ENCODE peak calls at places on chromosomes 3 and 15, in nine cellular contexts. Q, M, S, J, T, K, W, L and D are unnamed samples.

GRCh38 chr3:40649346-40649745 is 124.6 kb downstream of the ZNF621 start:
- DNase-seq in Q (no peak), M (no peak), S (no peak), J (no peak), T (no peak), K (no peak), W (no peak), L (no peak), D (no peak)

GRCh38 chr3:129162729-129163579 is 2.1 kb upstream of the ISY1 start:
- DNase-seq in Q (peak), M (no peak), S (no peak), J (no peak), T (no peak), K (no peak), W (peak), L (no peak), D (no peak)

GRCh38 chr3:10242182-10243065 is 5.8 kb upstream of the TATDN2 start:
- DNase-seq in Q (peak), M (no peak), S (peak), J (no peak), T (no peak), K (peak), W (peak), L (no peak), D (no peak)

GRCh38 chr15:45186771-45187577 is 792 bp downstream of the SHF start:
- DNase-seq in Q (no peak), M (no peak), S (no peak), J (peak), T (peak), K (no peak), W (no peak), L (peak), D (no peak)

GRCh38 chr3:9067352-9067975 is 104.2 kb upstream of the RAD18 start:
- DNase-seq in Q (peak), M (no peak), S (peak), J (peak), T (peak), K (no peak), W (peak), L (peak), D (peak)

GRCh38 chr3:170437151-170437550 is 18.5 kb downstream of the CLDN11 start:
- DNase-seq in Q (no peak), M (no peak), S (no peak), J (no peak), T (no peak), K (no peak), W (no peak), L (no peak), D (no peak)

GRCh38 chr3:173993299-173993698 is 595.8 kb downstream of the NLGN1 start:
- DNase-seq in Q (no peak), M (no peak), S (peak), J (no peak), T (no peak), K (peak), W (peak), L (no peak), D (no peak)

GRCh38 chr3:184601576-184602405 is 40.2 kb downstream of the EPHB3 start:
- DNase-seq in Q (no peak), M (no peak), S (no peak), J (no peak), T (no peak), K (no peak), W (no peak), L (no peak), D (no peak)

GRCh38 chr3:45443459-45443858 is 55.1 kb downstream of the LARS2 start:
- DNase-seq in Q (no peak), M (no peak), S (no peak), J (no peak), T (no peak), K (no peak), W (no peak), L (no peak), D (no peak)

GRCh38 chr3:46998121-46998851 is 18.8 kb downstream of the NBEAL2 start:
- DNase-seq in Q (peak), M (peak), S (peak), J (no peak), T (peak), K (no peak), W (peak), L (peak), D (peak)

GRCh38 chr3:52798978-52799476 is 4.4 kb downstream of the ITIH3 start:
- DNase-seq in Q (peak), M (no peak), S (no peak), J (no peak), T (peak), K (no peak), W (peak), L (peak), D (no peak)

GRCh38 chr15:35692256-35692867 is 146.4 kb upstream of the DPH6 start:
- DNase-seq in Q (no peak), M (no peak), S (no peak), J (no peak), T (no peak), K (no peak), W (no peak), L (no peak), D (no peak)

GRCh38 chr3:115513411-115513800 is 109.9 kb upstream of the GAP43 start:
- DNase-seq in Q (no peak), M (no peak), S (no peak), J (no peak), T (no peak), K (no peak), W (no peak), L (no peak), D (no peak)

GRCh38 chr3:127450331-127450730 is 140.2 kb downstream of the TPRA1 start:
- DNase-seq in Q (no peak), M (peak), S (no peak), J (no peak), T (peak), K (no peak), W (no peak), L (no peak), D (peak)

GRCh38 chr15:85305050-85305449 is 75.4 kb upstream of the AKAP13 start:
- DNase-seq in Q (no peak), M (no peak), S (no peak), J (no peak), T (no peak), K (no peak), W (no peak), L (no peak), D (no peak)

GRCh38 chr15:68644088-68644904 is 65.5 kb downstream of the CORO2B start:
- DNase-seq in Q (no peak), M (peak), S (no peak), J (no peak), T (no peak), K (peak), W (no peak), L (no peak), D (no peak)

GRCh38 chr15:28943146-28943545 is 57.4 kb downstream of the APBA2 start:
- DNase-seq in Q (no peak), M (no peak), S (no peak), J (no peak), T (no peak), K (no peak), W (no peak), L (no peak), D (peak)

GRCh38 chr3:13835246-13835645 is 44.6 kb downstream of the WNT7A start:
- DNase-seq in Q (no peak), M (no peak), S (no peak), J (no peak), T (no peak), K (no peak), W (no peak), L (no peak), D (no peak)

GRCh38 chr3:111735271-111735758 is 123.8 kb upstream of the PHLDB2 start:
- DNase-seq in Q (no peak), M (no peak), S (peak), J (no peak), T (no peak), K (peak), W (no peak), L (no peak), D (no peak)

GRCh38 chr3:98188553-98188952 is 22.1 kb downstream of the OR5H15 start:
- DNase-seq in Q (peak), M (no peak), S (no peak), J (no peak), T (peak), K (no peak), W (peak), L (no peak), D (no peak)

GRCh38 chr3:104763007-104763406 is 603.7 kb upstream of the ALCAM start:
- DNase-seq in Q (no peak), M (no peak), S (no peak), J (peak), T (no peak), K (no peak), W (no peak), L (no peak), D (no peak)
- TF ChIP-seq CTCF in Q (no peak), M (no peak), S (no peak), J (no peak), T (no peak), K (no peak), W (no peak), L (no peak), D (no peak)

DNA sequence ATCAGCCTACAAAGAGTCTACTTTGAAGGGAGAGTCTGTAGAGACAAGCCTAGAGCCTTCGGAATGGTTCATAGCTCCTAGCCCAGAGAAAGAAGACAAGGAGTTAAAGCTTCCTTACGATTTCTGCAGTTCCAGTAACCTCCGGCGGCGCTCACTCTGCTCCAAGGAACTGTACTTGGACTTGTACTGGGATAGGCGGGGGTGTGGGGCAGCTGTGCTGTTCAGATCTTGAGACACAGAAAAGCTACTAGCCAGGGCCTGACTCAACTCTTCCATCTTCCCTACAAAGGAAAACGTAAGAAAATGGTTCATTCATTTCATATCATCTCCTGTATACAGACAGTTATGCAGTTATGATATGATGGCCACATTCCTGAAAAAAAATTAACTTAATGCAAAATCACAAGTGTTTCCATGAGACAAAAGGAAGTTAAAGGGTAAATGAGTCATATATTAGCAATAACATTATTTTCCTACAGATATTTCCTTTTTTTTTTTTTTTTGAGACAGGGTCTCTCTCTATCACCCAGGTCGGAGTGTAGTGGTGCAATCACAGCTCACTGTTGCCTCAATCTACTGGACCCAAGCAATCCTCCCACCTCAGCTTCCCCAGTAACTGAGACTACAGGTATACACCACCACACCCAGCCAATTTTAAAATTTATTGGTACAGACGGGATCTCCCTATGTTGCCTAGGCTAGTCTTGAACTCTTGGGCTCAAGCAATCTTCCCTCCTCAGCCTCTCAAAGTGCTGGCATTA is 4.6 kb downstream of the SNUPN start:
- DNase-seq in Q (no peak), M (peak), S (no peak), J (peak), T (no peak), K (peak), W (no peak), L (no peak), D (no peak)
- TF ChIP-seq CTCF in Q (no peak), M (peak), S (no peak), J (peak), T (no peak), K (peak), W (no peak), L (no peak), D (no peak)

GRCh38 chr3:133895208-133896001 is at the start of gene RAB6B:
- DNase-seq in Q (no peak), M (peak), S (no peak), J (no peak), T (peak), K (no peak), W (peak), L (peak), D (peak)
- TF ChIP-seq CTCF in Q (no peak), M (no peak), S (no peak), J (no peak), T (no peak), K (no peak), W (no peak), L (no peak), D (no peak)

GRCh38 chr3:36944012-36944640 is 728 bp downstream of the TRANK1 start:
- DNase-seq in Q (peak), M (peak), S (no peak), J (peak), T (peak), K (no peak), W (peak), L (peak), D (peak)
- TF ChIP-seq CTCF in Q (no peak), M (peak), S (peak), J (no peak), T (no peak), K (peak), W (no peak), L (no peak), D (no peak)

DNA sequence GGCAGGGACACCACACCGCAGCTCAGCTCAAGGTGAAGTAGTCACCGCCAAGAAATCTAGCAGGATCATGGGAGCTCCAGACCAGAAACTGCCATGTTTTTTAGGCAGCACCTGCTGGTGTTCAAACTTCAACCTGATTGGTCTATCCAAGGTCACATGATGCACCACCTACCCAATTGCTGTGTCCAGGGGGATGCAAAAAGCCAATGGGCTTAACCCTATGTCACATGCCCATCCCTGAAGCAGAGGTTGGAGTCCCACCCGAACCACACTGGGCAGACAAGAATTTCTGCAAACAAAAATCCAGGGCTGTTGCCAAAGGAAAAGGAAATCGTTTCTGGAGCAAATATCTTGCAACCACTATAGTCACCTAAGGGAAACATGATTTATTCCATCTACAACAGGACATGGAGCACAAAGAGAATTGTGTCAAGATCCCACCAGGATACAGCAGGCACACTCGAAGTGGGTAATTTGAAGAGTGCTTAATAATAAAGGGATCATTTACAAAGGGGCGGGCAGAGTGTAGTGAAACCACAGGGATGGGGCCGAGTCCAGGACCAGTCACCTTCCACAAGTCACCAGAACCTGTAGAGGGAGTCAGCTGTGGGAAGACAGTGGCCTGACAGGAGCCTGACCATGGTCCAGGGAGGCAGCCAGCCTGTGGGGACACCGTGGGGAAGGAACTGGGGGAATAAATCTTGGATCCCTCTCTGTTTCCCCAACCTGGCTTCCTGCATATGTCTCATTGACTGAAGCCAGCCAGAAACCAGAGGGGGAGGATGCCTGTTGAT is 34.2 kb upstream of the TSEN2 start:
- DNase-seq in Q (no peak), M (no peak), S (no peak), J (no peak), T (no peak), K (no peak), W (no peak), L (no peak), D (peak)
- TF ChIP-seq CTCF in Q (no peak), M (no peak), S (no peak), J (no peak), T (no peak), K (no peak), W (no peak), L (no peak), D (no peak)

GRCh38 chr3:49972656-49973055 is 32.7 kb downstream of the RBM6 start:
- DNase-seq in Q (no peak), M (no peak), S (no peak), J (no peak), T (no peak), K (no peak), W (no peak), L (no peak), D (no peak)

DNA sequence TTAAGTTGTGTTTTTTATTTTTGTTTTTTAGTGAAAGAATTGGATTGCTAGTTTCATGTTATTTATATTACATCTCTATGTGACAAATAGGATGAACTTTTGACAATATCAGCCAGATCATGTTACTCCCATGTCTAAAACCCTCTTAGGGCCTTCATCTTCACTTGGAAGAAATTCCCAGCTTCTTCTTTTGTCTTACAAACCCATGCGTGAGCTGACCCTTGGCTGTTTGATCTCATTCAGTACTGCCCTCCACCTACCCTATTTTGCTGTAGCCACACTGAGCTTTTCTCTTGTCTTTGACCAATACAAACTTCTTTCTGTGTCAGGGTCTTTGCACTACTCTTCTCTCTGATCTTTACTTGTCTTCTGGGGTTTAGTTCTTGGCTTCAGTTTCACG is 37.0 kb downstream of the RBM6 start:
- DNase-seq in Q (no peak), M (no peak), S (no peak), J (no peak), T (no peak), K (no peak), W (no peak), L (no peak), D (no peak)
- TF ChIP-seq CTCF in Q (no peak), M (no peak), S (no peak), J (no peak), T (no peak), K (no peak), W (no peak), L (no peak), D (no peak)

DNA sequence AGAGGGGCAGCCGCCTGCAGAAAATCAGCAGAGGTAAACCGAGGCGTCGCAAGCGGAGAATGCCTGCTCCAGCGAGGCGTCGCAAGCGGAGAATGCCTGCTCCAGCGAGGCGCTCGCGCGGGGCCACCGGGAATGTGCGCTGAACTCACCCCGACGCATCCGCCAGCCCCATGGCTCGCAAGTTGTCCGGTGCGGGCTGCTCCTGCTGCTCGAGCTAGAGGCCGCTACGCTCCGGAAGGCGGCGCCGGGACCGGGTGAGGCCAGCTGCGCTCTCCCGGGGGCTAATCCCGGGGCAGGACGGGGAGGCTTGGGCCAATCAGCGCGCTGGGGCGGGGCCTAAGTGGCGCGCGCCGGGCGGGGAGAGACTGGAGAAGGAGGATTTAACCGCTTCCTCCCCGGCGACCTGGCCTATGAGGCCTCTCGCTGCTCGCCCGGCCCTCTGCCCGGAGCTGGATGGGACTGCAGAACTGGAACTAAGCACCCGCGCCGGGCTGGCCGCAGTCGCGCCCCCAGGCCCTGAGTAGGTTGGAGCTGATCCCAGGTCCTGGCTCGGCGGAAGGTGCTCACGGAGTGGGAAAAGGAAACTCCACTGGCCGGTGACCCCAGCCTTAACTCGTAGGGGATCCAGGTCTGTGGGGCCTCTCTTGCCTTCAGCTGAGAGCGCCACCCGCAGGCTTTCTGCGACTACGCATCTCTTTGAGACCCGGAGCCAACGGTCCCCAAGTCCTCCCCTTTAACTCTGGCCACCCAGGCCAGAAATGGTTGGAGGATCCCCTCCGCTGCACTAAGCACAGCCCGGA is at the start of gene SLC26A6:
- DNase-seq in Q (peak), M (peak), S (peak), J (peak), T (peak), K (peak), W (peak), L (peak), D (peak)
- TF ChIP-seq CTCF in Q (peak), M (peak), S (peak), J (peak), T (peak), K (peak), W (peak), L (peak), D (peak)

GRCh38 chr15:52805351-52806283 is 15.5 kb upstream of the ONECUT1 start:
- DNase-seq in Q (no peak), M (peak), S (no peak), J (no peak), T (peak), K (no peak), W (no peak), L (no peak), D (no peak)
- TF ChIP-seq CTCF in Q (no peak), M (peak), S (peak), J (no peak), T (peak), K (peak), W (no peak), L (peak), D (no peak)

GRCh38 chr3:125679258-125679657 is 84.0 kb upstream of the OSBPL11 start:
- DNase-seq in Q (no peak), M (no peak), S (no peak), J (no peak), T (no peak), K (no peak), W (no peak), L (no peak), D (no peak)

GRCh38 chr3:125681146-125681545 is 85.8 kb upstream of the OSBPL11 start:
- DNase-seq in Q (no peak), M (peak), S (no peak), J (no peak), T (no peak), K (no peak), W (no peak), L (no peak), D (no peak)

GRCh38 chr3:125683067-125683844 is 88.0 kb upstream of the OSBPL11 start:
- DNase-seq in Q (no peak), M (peak), S (no peak), J (no peak), T (no peak), K (no peak), W (no peak), L (no peak), D (no peak)

GRCh38 chr3:125684199-125684598 is 88.9 kb upstream of the OSBPL11 start:
- DNase-seq in Q (peak), M (peak), S (no peak), J (peak), T (peak), K (no peak), W (no peak), L (peak), D (no peak)
- TF ChIP-seq CTCF in Q (peak), M (peak), S (peak), J (no peak), T (peak), K (peak), W (peak), L (peak), D (no peak)